ENCODE peak calls at places on chromosomes 4 and X, in four cellular contexts. One of them, this sample, is unnamed. For H3K36me3, the result is how much of the 10 kb centered on the place peaks cover.

GRCh38 chrX:103446665-103447302 is 70.4 kb downstream of the BEX3 start:
- DNase-seq in CD4-positive, alpha-beta memory T cell: peak
- DNase-seq in PC-9: no peak
- DNase-seq in upper lobe of left lung: no peak
- DNase-seq in this sample: no peak

GRCh38 chrX:152892999-152893605 is 4.8 kb upstream of the ZNF185 start:
- DNase-seq in CD4-positive, alpha-beta memory T cell: no peak
- DNase-seq in upper lobe of left lung: no peak
- DNase-seq in PC-9: no peak
- DNase-seq in this sample: no peak

GRCh38 chrX:47802589-47802988 is 34.1 kb upstream of the ZNF81 start:
- DNase-seq in CD4-positive, alpha-beta memory T cell: no peak
- DNase-seq in PC-9: no peak
- DNase-seq in upper lobe of left lung: no peak
- DNase-seq in this sample: no peak

GRCh38 chr4:73998040-73999011 is at the start of gene CXCL5:
- DNase-seq in upper lobe of left lung: peak
- DNase-seq in CD4-positive, alpha-beta memory T cell: no peak
- DNase-seq in PC-9: no peak
- DNase-seq in this sample: no peak

GRCh38 chrX:55201930-55202579 is 18.1 kb upstream of the PAGE5 start:
- DNase-seq in CD4-positive, alpha-beta memory T cell: no peak
- DNase-seq in PC-9: peak
- DNase-seq in upper lobe of left lung: no peak
- DNase-seq in this sample: no peak

GRCh38 chr4:5827108-5828004 is 65.5 kb downstream of the CRMP1 start:
- DNase-seq in CD4-positive, alpha-beta memory T cell: no peak
- DNase-seq in PC-9: no peak
- DNase-seq in upper lobe of left lung: no peak
- DNase-seq in this sample: no peak

GRCh38 chrX:5474282-5474681 is 754.4 kb downstream of the NLGN4X start:
- DNase-seq in PC-9: no peak
- DNase-seq in upper lobe of left lung: no peak
- DNase-seq in CD4-positive, alpha-beta memory T cell: no peak
- DNase-seq in this sample: no peak

GRCh38 chr4:47528651-47529050 is 43.6 kb downstream of the ATP10D start:
- DNase-seq in CD4-positive, alpha-beta memory T cell: no peak
- DNase-seq in upper lobe of left lung: no peak
- DNase-seq in PC-9: no peak
- DNase-seq in this sample: no peak

GRCh38 chrX:97984641-97985040 is 1100.9 kb downstream of the RPA4 start:
- DNase-seq in upper lobe of left lung: no peak
- DNase-seq in PC-9: no peak
- DNase-seq in CD4-positive, alpha-beta memory T cell: no peak
- DNase-seq in this sample: no peak

GRCh38 chr4:139440971-139441370 is 12.9 kb upstream of the RAB33B start:
- DNase-seq in CD4-positive, alpha-beta memory T cell: no peak
- DNase-seq in PC-9: no peak
- DNase-seq in upper lobe of left lung: no peak
- DNase-seq in this sample: no peak

GRCh38 chrX:50680990-50681389 is 133.0 kb downstream of the SHROOM4 start:
- DNase-seq in PC-9: no peak
- DNase-seq in CD4-positive, alpha-beta memory T cell: no peak
- DNase-seq in upper lobe of left lung: no peak
- DNase-seq in this sample: no peak

DNA sequence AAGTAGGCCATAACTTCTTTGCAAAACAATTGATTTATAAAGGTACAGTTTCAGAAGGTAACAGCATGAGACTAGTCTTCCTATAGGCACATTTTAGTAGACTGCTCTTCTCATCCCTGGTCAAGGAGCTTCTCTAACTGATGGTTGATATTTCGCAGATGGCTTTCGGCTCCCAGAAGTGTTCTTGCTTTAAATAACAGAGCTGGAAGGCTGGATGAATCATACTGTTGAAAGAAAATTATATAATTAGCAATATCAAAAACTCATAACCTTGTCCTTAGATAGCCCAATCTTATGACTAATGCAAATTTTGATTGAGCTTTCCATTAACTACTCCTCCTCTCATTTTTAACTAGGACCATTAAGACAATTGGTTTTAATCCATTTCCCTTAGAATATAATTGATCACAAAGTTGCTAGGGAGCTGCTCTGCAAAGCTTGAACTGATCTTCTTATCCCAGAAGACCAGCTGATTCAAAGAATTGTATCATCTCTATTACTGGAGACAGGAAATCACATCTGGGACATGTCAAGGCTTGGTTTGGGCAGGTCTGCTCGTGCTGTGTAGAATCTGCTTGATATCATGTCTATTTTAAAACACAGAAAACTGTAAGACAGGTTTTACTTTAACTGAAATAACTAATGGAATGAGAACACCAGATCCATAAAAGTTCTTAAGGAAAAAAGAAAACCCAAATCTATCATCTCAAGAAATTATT is 38.6 kb downstream of the CENPU start:
- DNase-seq in upper lobe of left lung: no peak
- DNase-seq in CD4-positive, alpha-beta memory T cell: no peak
- DNase-seq in PC-9: no peak
- DNase-seq in this sample: no peak
- H3K36me3 ChIP-seq in upper lobe of left lung: under half
- H3K36me3 ChIP-seq in CD4-positive, alpha-beta memory T cell: under half
- H3K36me3 ChIP-seq in PC-9: under half
- H3K36me3 ChIP-seq in this sample: under half

GRCh38 chr4:122246551-122246950 is 94.4 kb downstream of the BLTP1 start:
- DNase-seq in CD4-positive, alpha-beta memory T cell: no peak
- DNase-seq in upper lobe of left lung: no peak
- DNase-seq in PC-9: no peak
- DNase-seq in this sample: no peak
- H3K36me3 ChIP-seq in CD4-positive, alpha-beta memory T cell: under half
- H3K36me3 ChIP-seq in upper lobe of left lung: under half
- H3K36me3 ChIP-seq in PC-9: under half
- H3K36me3 ChIP-seq in this sample: under half

GRCh38 chr4:88062843-88063242 is 55.4 kb downstream of the PKD2 start:
- DNase-seq in upper lobe of left lung: no peak
- DNase-seq in PC-9: no peak
- DNase-seq in CD4-positive, alpha-beta memory T cell: no peak
- DNase-seq in this sample: no peak
- H3K36me3 ChIP-seq in upper lobe of left lung: under half
- H3K36me3 ChIP-seq in PC-9: under half
- H3K36me3 ChIP-seq in CD4-positive, alpha-beta memory T cell: under half
- H3K36me3 ChIP-seq in this sample: under half

GRCh38 chr4:114025176-114025777 is 45.8 kb upstream of the ARSJ start:
- DNase-seq in upper lobe of left lung: no peak
- DNase-seq in PC-9: no peak
- DNase-seq in CD4-positive, alpha-beta memory T cell: no peak
- DNase-seq in this sample: no peak

GRCh38 chr4:114019276-114019971 is 40.0 kb upstream of the ARSJ start:
- DNase-seq in upper lobe of left lung: no peak
- DNase-seq in PC-9: no peak
- DNase-seq in CD4-positive, alpha-beta memory T cell: no peak
- DNase-seq in this sample: no peak

GRCh38 chr4:114017120-114017917 is 37.9 kb upstream of the ARSJ start:
- DNase-seq in CD4-positive, alpha-beta memory T cell: no peak
- DNase-seq in upper lobe of left lung: no peak
- DNase-seq in PC-9: no peak
- DNase-seq in this sample: no peak

GRCh38 chr4:114019972-114020358 is 40.5 kb upstream of the ARSJ start:
- DNase-seq in PC-9: no peak
- DNase-seq in upper lobe of left lung: no peak
- DNase-seq in CD4-positive, alpha-beta memory T cell: no peak
- DNase-seq in this sample: no peak

DNA sequence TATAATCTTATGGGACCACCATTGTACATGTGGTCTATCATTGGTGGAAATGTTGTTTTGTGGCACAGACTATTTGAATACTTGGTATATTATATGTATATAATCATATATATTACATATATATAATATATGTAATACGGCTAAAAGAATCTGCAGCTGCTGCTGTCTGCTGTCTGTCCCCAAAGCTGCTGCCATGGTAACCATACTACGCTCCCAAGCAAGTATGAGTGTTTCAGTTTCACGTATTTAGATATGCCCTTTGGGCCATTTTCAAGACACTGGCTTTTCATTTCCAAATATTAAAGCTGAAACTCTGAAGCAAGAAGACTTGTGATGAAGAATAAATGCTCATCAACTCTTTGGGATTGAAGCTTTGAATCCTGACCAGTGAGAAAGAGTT is 42.0 kb upstream of the ARSJ start:
- DNase-seq in upper lobe of left lung: no peak
- DNase-seq in PC-9: no peak
- DNase-seq in CD4-positive, alpha-beta memory T cell: no peak
- DNase-seq in this sample: no peak
- H3K36me3 ChIP-seq in upper lobe of left lung: under half
- H3K36me3 ChIP-seq in PC-9: under half
- H3K36me3 ChIP-seq in CD4-positive, alpha-beta memory T cell: under half
- H3K36me3 ChIP-seq in this sample: under half

GRCh38 chrX:312621-313331 is 5.8 kb downstream of the GTPBP6 start:
- DNase-seq in upper lobe of left lung: no peak
- DNase-seq in CD4-positive, alpha-beta memory T cell: no peak
- DNase-seq in PC-9: no peak
- DNase-seq in this sample: no peak
- H3K36me3 ChIP-seq in upper lobe of left lung: under half
- H3K36me3 ChIP-seq in CD4-positive, alpha-beta memory T cell: under half
- H3K36me3 ChIP-seq in PC-9: under half
- H3K36me3 ChIP-seq in this sample: under half

GRCh38 chr4:39341075-39341725 is 25.0 kb downstream of the RFC1 start:
- DNase-seq in CD4-positive, alpha-beta memory T cell: no peak
- DNase-seq in PC-9: no peak
- DNase-seq in upper lobe of left lung: peak
- DNase-seq in this sample: no peak

GRCh38 chr4:39346856-39347519 is 19.2 kb downstream of the RFC1 start:
- DNase-seq in PC-9: no peak
- DNase-seq in upper lobe of left lung: no peak
- DNase-seq in CD4-positive, alpha-beta memory T cell: no peak
- DNase-seq in this sample: no peak

GRCh38 chr4:39337841-39338240 is 28.3 kb downstream of the RFC1 start:
- DNase-seq in upper lobe of left lung: no peak
- DNase-seq in PC-9: no peak
- DNase-seq in CD4-positive, alpha-beta memory T cell: no peak
- DNase-seq in this sample: no peak

GRCh38 chr4:39339968-39340367 is 26.2 kb downstream of the RFC1 start:
- DNase-seq in PC-9: no peak
- DNase-seq in CD4-positive, alpha-beta memory T cell: no peak
- DNase-seq in upper lobe of left lung: no peak
- DNase-seq in this sample: no peak

GRCh38 chr4:39342731-39343130 is 23.4 kb downstream of the RFC1 start:
- DNase-seq in CD4-positive, alpha-beta memory T cell: no peak
- DNase-seq in upper lobe of left lung: no peak
- DNase-seq in PC-9: no peak
- DNase-seq in this sample: no peak
- H3K36me3 ChIP-seq in CD4-positive, alpha-beta memory T cell: under half
- H3K36me3 ChIP-seq in upper lobe of left lung: under half
- H3K36me3 ChIP-seq in PC-9: under half
- H3K36me3 ChIP-seq in this sample: under half

GRCh38 chr4:153593166-153593565 is 90.9 kb upstream of the TLR2 start:
- DNase-seq in CD4-positive, alpha-beta memory T cell: no peak
- DNase-seq in PC-9: no peak
- DNase-seq in upper lobe of left lung: no peak
- DNase-seq in this sample: no peak

GRCh38 chr4:153592090-153592489 is 92.0 kb upstream of the TLR2 start:
- DNase-seq in upper lobe of left lung: no peak
- DNase-seq in PC-9: no peak
- DNase-seq in CD4-positive, alpha-beta memory T cell: no peak
- DNase-seq in this sample: no peak

GRCh38 chr4:153591441-153591840 is 92.6 kb upstream of the TLR2 start:
- DNase-seq in upper lobe of left lung: no peak
- DNase-seq in PC-9: no peak
- DNase-seq in CD4-positive, alpha-beta memory T cell: no peak
- DNase-seq in this sample: no peak

GRCh38 chr4:153594208-153594607 is 89.9 kb upstream of the TLR2 start:
- DNase-seq in CD4-positive, alpha-beta memory T cell: no peak
- DNase-seq in upper lobe of left lung: no peak
- DNase-seq in PC-9: no peak
- DNase-seq in this sample: no peak

DNA sequence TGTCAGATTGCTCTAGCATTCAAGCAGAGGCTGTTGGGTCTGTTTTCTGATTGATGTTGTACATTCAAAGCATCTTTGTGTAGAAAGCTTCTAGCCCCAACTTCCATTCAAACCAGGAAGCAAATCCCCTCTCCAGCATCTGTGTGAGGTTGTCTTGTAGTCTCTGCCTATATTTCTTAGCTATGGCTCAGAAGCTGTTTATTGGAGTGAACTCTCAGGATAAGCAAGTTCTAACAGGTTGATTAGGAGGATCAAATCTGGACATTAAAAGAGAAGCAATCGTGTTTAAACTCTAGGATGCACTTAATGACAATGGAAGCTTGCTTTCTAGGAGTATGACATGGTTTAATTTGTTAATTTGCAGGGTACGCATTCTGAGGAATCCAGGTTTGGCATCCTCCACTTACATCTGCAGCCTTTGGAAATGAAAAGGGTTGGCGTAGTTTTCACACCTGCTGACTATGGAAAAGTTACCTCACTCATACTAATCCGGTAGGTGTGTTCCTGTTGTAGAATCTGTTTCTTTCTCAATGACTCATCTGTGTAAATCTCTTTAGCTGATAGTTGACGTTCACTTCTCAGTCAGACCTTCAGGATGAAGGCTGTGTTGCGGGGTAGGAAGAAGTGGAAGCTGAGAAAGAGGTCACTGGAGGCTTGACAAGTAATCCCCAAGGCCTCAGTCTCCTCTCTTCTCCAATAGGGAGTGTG is 88.0 kb upstream of the TLR2 start:
- DNase-seq in PC-9: no peak
- DNase-seq in upper lobe of left lung: no peak
- DNase-seq in CD4-positive, alpha-beta memory T cell: no peak
- DNase-seq in this sample: no peak
- H3K36me3 ChIP-seq in PC-9: under half
- H3K36me3 ChIP-seq in upper lobe of left lung: under half
- H3K36me3 ChIP-seq in CD4-positive, alpha-beta memory T cell: half or more
- H3K36me3 ChIP-seq in this sample: half or more

GRCh38 chr4:102580463-102580842 is 79.3 kb downstream of the NFKB1 start:
- DNase-seq in PC-9: no peak
- DNase-seq in upper lobe of left lung: no peak
- DNase-seq in CD4-positive, alpha-beta memory T cell: no peak
- DNase-seq in this sample: no peak
- H3K36me3 ChIP-seq in PC-9: under half
- H3K36me3 ChIP-seq in upper lobe of left lung: under half
- H3K36me3 ChIP-seq in CD4-positive, alpha-beta memory T cell: under half
- H3K36me3 ChIP-seq in this sample: under half

DNA sequence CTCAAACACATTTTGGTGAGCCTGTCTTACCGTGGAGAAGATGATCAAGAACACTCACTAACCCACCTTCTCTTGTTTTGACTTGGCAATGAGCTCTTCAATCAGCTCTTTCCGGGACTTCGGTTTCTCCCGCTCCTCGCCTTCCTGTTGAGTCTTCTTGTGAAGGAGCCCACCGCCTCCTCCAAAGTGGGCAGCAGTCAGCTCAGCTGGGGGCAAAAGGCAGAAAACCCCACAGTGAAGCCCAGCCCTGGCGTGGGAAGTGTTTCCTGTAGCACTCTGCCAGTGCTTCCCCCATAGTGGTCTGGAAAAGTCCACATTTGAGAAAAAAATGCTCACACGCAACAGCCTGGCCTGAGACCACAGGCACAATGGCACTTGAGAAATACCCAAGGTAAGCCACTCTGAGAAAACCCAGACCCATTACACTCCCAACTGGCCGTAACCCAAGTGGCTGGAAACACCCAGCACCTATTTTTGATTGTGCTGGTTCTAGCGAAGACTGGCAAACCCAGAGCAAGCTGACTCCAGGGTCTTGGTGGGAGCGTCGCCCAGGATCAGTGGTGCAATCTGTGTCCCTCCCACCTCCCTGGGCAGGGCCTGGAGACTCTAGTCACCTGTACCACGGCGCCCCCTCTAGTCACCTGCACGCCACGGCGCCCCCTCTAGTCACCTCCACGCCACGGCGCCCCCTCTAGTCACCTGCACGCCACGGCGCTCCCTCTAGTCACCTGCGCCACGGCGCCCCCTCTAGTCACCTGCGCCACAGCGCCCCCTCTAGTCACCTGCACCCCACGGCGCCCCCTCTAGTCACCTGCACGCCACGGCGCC is 8.6 kb downstream of the NOP14 start:
- DNase-seq in CD4-positive, alpha-beta memory T cell: peak
- DNase-seq in upper lobe of left lung: peak
- DNase-seq in PC-9: no peak
- DNase-seq in this sample: no peak
- H3K36me3 ChIP-seq in CD4-positive, alpha-beta memory T cell: half or more
- H3K36me3 ChIP-seq in upper lobe of left lung: under half
- H3K36me3 ChIP-seq in PC-9: under half
- H3K36me3 ChIP-seq in this sample: under half